ENCODE peak calls at places on chromosomes 1 and 21, in eight cellular contexts. D is posterior cingulate gyrus; E is left cardiac atrium; N is NCI-H1105 treated with DMSO at 0.1 percent for 48 hours; M is activated gamma-delta T cell treated with anti-CD3 and anti-CD28 coated beads, Interleukin-2, amount 50 U/mL, for 16 hours; L is K562; G is breast epithelium; P is amniotic epithelial cell. B is an unnamed sample.

GRCh38 chr1:218718216-218718615 is 373.1 kb downstream of the TGFB2 start:
- DNase-seq in M (no peak), D (no peak), G (no peak), N (no peak), P (peak; percentile 10), E (no peak), L (no peak), B (no peak)

GRCh38 chr1:152182942-152183341 is 23.9 kb upstream of the RPTN start:
- DNase-seq in E (no peak), M (no peak), G (no peak), N (no peak), L (no peak), P (peak; percentile 42), D (no peak), B (no peak)

GRCh38 chr1:2637472-2637871 is 4.7 kb upstream of the MMEL1 start:
- DNase-seq in L (no peak), E (no peak), P (no peak), M (no peak), D (no peak), N (no peak), G (no peak), B (no peak)

GRCh38 chr1:208068441-208068840 is 157.5 kb upstream of the CD34 start:
- DNase-seq in M (no peak), P (no peak), D (no peak), G (no peak), N (no peak), L (no peak), E (no peak), B (no peak)

GRCh38 chr21:32782698-32783097 is 11.1 kb upstream of the PAXBP1 start:
- DNase-seq in N (no peak), M (no peak), G (no peak), P (no peak), E (no peak), D (no peak), L (no peak), B (no peak)

GRCh38 chr1:215473943-215474342 is 93.2 kb upstream of the KCTD3 start:
- DNase-seq in D (no peak), L (no peak), N (no peak), M (no peak), E (no peak), P (peak; percentile 56), G (no peak), B (no peak)

GRCh38 chr1:3465935-3466321 is 11.5 kb downstream of the ARHGEF16 start:
- DNase-seq in P (no peak), N (no peak), M (no peak), G (no peak), L (peak; percentile 36), E (peak; percentile 10), D (no peak), B (no peak)

GRCh38 chr1:38039386-38039933 is 7.1 kb downstream of the POU3F1 start:
- DNase-seq in D (no peak), L (no peak), E (no peak), G (no peak), P (no peak), M (no peak), N (no peak), B (no peak)

GRCh38 chr21:17523007-17523451 is 10.2 kb downstream of the CXADR start:
- DNase-seq in P (no peak), E (no peak), L (no peak), M (no peak), G (no peak), D (no peak), N (no peak), B (no peak)

GRCh38 chr1:47262787-47263413 is 30.9 kb upstream of the TAL1 start:
- DNase-seq in P (peak; percentile 39), D (no peak), N (peak; percentile 18), M (peak; percentile 5), L (peak; percentile 68), G (no peak), E (peak; percentile 29), B (no peak)

GRCh38 chr1:119285482-119285881 is 83.1 kb upstream of the HAO2 start:
- DNase-seq in P (peak; percentile 97), N (no peak), D (no peak), E (no peak), L (no peak), M (no peak), G (no peak), B (no peak)

GRCh38 chr1:92411511-92411910 is 75.2 kb downstream of the GFI1 start:
- DNase-seq in P (peak; percentile 43), D (no peak), M (no peak), E (no peak), G (no peak), L (no peak), N (no peak), B (no peak)

GRCh38 chr1:199173356-199173755 is 534.5 kb downstream of the PTPRC start:
- DNase-seq in L (no peak), M (no peak), P (peak; percentile 52), E (no peak), D (no peak), N (no peak), G (no peak), B (no peak)

GRCh38 chr1:15417365-15417934 is 7.8 kb downstream of the EFHD2 start:
- DNase-seq in P (peak; percentile 75), L (peak; percentile 64), N (no peak), E (no peak), M (peak; percentile 55), D (no peak), G (no peak), B (no peak)

GRCh38 chr1:156600733-156601121 is 552 bp downstream of the GPATCH4 start:
- DNase-seq in G (no peak), D (no peak), E (no peak), L (no peak), N (no peak), M (no peak), P (peak; percentile 46), B (no peak)

GRCh38 chr1:167161242-167161641 is 59.4 kb upstream of the POU2F1 start:
- DNase-seq in M (no peak), G (no peak), P (peak; percentile 19), D (no peak), E (no peak), L (no peak), N (no peak), B (no peak)

GRCh38 chr1:154342836-154343472 is 17.6 kb downstream of the ATP8B2 start:
- DNase-seq in N (no peak), L (no peak), G (no peak), E (peak; percentile 48), M (peak; percentile 64), P (no peak), D (no peak), B (no peak)

GRCh38 chr1:172325562-172325961 is 94.9 kb upstream of the C1orf105 start:
- DNase-seq in P (peak; percentile 17), D (no peak), G (no peak), E (no peak), M (no peak), L (no peak), N (no peak), B (no peak)

GRCh38 chr1:25624604-25625003 is 8.0 kb downstream of the MAN1C1 start:
- DNase-seq in L (no peak), N (no peak), M (no peak), E (no peak), P (no peak), G (no peak), D (no peak), B (no peak)

GRCh38 chr21:34845521-34846213 is 176.9 kb downstream of the CLIC6 start:
- DNase-seq in N (no peak), M (no peak), L (no peak), E (no peak), D (no peak), P (peak; percentile 71), G (no peak), B (no peak)

GRCh38 chr21:43611598-43612369 is 47.5 kb downstream of the HSF2BP start:
- DNase-seq in L (peak; percentile 68), P (peak; percentile 67), M (no peak), G (peak; percentile 66), D (no peak), E (peak; percentile 75), N (peak; percentile 7), B (peak; percentile 86)

GRCh38 chr1:24276791-24277190 is 42.4 kb upstream of the GRHL3 start:
- DNase-seq in D (no peak), N (no peak), L (no peak), G (no peak), E (no peak), M (no peak), P (no peak), B (no peak)

GRCh38 chr1:34695580-34695979 is 59.3 kb upstream of the GJB5 start:
- DNase-seq in D (no peak), M (no peak), G (no peak), L (no peak), N (peak; percentile 49), E (no peak), P (no peak), B (no peak)

GRCh38 chr1:221611930-221612777 is 129.7 kb downstream of the DUSP10 start:
- DNase-seq in L (no peak), G (peak; percentile 79), M (no peak), E (peak; percentile 70), N (peak; percentile 70), D (no peak), P (peak; percentile 80), B (peak; percentile 77)

GRCh38 chr1:162056043-162056442 is 13.4 kb upstream of the NOS1AP start:
- DNase-seq in P (peak; percentile 61), N (peak; percentile 58), L (peak; percentile 62), D (peak; percentile 25), G (peak; percentile 61), M (no peak), E (peak; percentile 56), B (no peak)

GRCh38 chr1:183804916-183805734 is at the start of gene RGL1:
- DNase-seq in M (no peak), E (peak; percentile 78), N (peak; percentile 64), L (no peak), G (peak; percentile 51), D (peak; percentile 54), P (peak; percentile 86), B (peak; percentile 85)

GRCh38 chr1:112396668-112397025 is 633 bp downstream of the CTTNBP2NL start:
- DNase-seq in P (no peak), G (no peak), M (no peak), L (no peak), E (no peak), D (no peak), N (peak; percentile 36), B (no peak)

GRCh38 chr1:165067829-165068228 is 288.7 kb downstream of the LMX1A start:
- DNase-seq in P (no peak), D (no peak), G (no peak), E (no peak), M (no peak), L (no peak), N (no peak), B (no peak)

GRCh38 chr1:23930861-23931471 is 17.8 kb upstream of the CNR2 start:
- DNase-seq in P (peak; percentile 94), L (peak; percentile 4), D (no peak), N (no peak), M (no peak), E (no peak), G (no peak), B (no peak)

GRCh38 chr1:218751208-218751948 is 406.2 kb downstream of the TGFB2 start:
- DNase-seq in E (no peak), P (no peak), M (no peak), G (no peak), N (no peak), L (no peak), D (no peak), B (no peak)

GRCh38 chr1:43009274-43009673 is 50.6 kb upstream of the SLC2A1 start:
- DNase-seq in M (no peak), D (no peak), G (no peak), E (no peak), N (no peak), P (no peak), L (no peak), B (no peak)

GRCh38 chr1:161913482-161914140 is 110.1 kb downstream of the OLFML2B start:
- DNase-seq in M (no peak), D (no peak), G (no peak), N (no peak), L (no peak), P (no peak), E (no peak), B (no peak)

GRCh38 chr1:95953005-95953404 is 719.0 kb downstream of the RWDD3 start:
- DNase-seq in N (peak; percentile 36), P (peak; percentile 34), E (no peak), L (no peak), D (no peak), G (no peak), M (no peak), B (no peak)

GRCh38 chr1:155170101-155170785 is 2.9 kb downstream of the KRTCAP2 start:
- DNase-seq in D (no peak), E (no peak), P (no peak), G (no peak), N (no peak), L (no peak), M (no peak), B (peak; percentile 38)